ENCODE peak calls at places on chromosomes 2 and 18, in eight cellular contexts. W is AG09319, S is mesothelial cell of epicardium, M is testis, T is colonic mucosa, N is kidney epithelial cell, D is body of pancreas, X is endothelial cell. Q is an unnamed sample.

GRCh38 chr18:10965104-10965503 is 184.3 kb downstream of the PIEZO2 start:
- DNase-seq in W (no peak), S (no peak), M (no peak), T (no peak), N (no peak), D (no peak), X (no peak), Q (no peak)

GRCh38 chr2:164061129-164061746 is 325.4 kb upstream of the FIGN start:
- DNase-seq in W (no peak), S (peak), M (peak), T (peak), N (no peak), D (peak), X (peak), Q (no peak)

GRCh38 chr2:96891591-96892333 is 21.9 kb upstream of the SEMA4C start:
- DNase-seq in W (no peak), S (no peak), M (no peak), T (peak), N (no peak), D (no peak), X (no peak), Q (no peak)

GRCh38 chr18:75875559-75875958 is 448.1 kb upstream of the SMIM21 start:
- DNase-seq in W (no peak), S (no peak), M (no peak), T (no peak), N (no peak), D (no peak), X (no peak), Q (no peak)

GRCh38 chr18:23835076-23835475 is 145.8 kb downstream of the LAMA3 start:
- DNase-seq in W (no peak), S (no peak), M (no peak), T (no peak), N (no peak), D (no peak), X (no peak), Q (peak)

GRCh38 chr2:33529771-33530481 is 53.5 kb downstream of the RASGRP3 start:
- DNase-seq in W (peak), S (no peak), M (no peak), T (no peak), N (peak), D (no peak), X (no peak), Q (no peak)

GRCh38 chr2:33765122-33765521 is 166.0 kb upstream of the FAM98A start:
- DNase-seq in W (no peak), S (no peak), M (no peak), T (no peak), N (no peak), D (no peak), X (peak), Q (no peak)

GRCh38 chr18:26723986-26724385 is 141.5 kb downstream of the AQP4 start:
- DNase-seq in W (no peak), S (no peak), M (no peak), T (no peak), N (no peak), D (no peak), X (no peak), Q (peak)

GRCh38 chr2:183059561-183059960 is 19.0 kb upstream of the DUSP19 start:
- DNase-seq in W (no peak), S (no peak), M (no peak), T (no peak), N (peak), D (no peak), X (no peak), Q (no peak)

GRCh38 chr2:225735844-225736243 is 336.3 kb downstream of the NYAP2 start:
- DNase-seq in W (peak), S (no peak), M (no peak), T (no peak), N (no peak), D (no peak), X (no peak), Q (no peak)

GRCh38 chr2:4673025-4673489 is 969.7 kb downstream of the DCDC2C start:
- DNase-seq in W (no peak), S (no peak), M (peak), T (no peak), N (no peak), D (no peak), X (no peak), Q (no peak)

GRCh38 chr2:150207979-150208378 is 279.5 kb downstream of the RND3 start:
- DNase-seq in W (no peak), S (no peak), M (no peak), T (no peak), N (no peak), D (no peak), X (no peak), Q (no peak)

GRCh38 chr2:146634256-146635068 is 1210.4 kb upstream of the ACVR2A start:
- DNase-seq in W (no peak), S (no peak), M (no peak), T (no peak), N (peak), D (no peak), X (no peak), Q (no peak)

GRCh38 chr2:159249955-159250723 is 36.4 kb downstream of the WDSUB1 start:
- DNase-seq in W (no peak), S (no peak), M (peak), T (peak), N (peak), D (peak), X (no peak), Q (no peak)

GRCh38 chr18:45106331-45106774 is 425.7 kb downstream of the SETBP1 start:
- DNase-seq in W (no peak), S (no peak), M (no peak), T (no peak), N (no peak), D (no peak), X (no peak), Q (no peak)

GRCh38 chr2:78417355-78417754 is 608.1 kb upstream of the REG3G start:
- DNase-seq in W (no peak), S (no peak), M (no peak), T (no peak), N (no peak), D (no peak), X (no peak), Q (no peak)

GRCh38 chr2:45242161-45242741 is 233.0 kb upstream of the SIX2 start:
- DNase-seq in W (no peak), S (no peak), M (no peak), T (no peak), N (no peak), D (peak), X (no peak), Q (no peak)

GRCh38 chr2:144364988-144365738 is 154.8 kb downstream of the ZEB2 start:
- DNase-seq in W (no peak), S (no peak), M (no peak), T (no peak), N (peak), D (no peak), X (no peak), Q (no peak)

GRCh38 chr18:44568343-44568742 is 112.3 kb upstream of the SETBP1 start:
- DNase-seq in W (no peak), S (no peak), M (no peak), T (no peak), N (no peak), D (no peak), X (no peak), Q (no peak)

GRCh38 chr18:23662309-23663263 is at the start of gene ANKRD29:
- DNase-seq in W (no peak), S (peak), M (peak), T (peak), N (no peak), D (peak), X (peak), Q (no peak)

GRCh38 chr2:137383391-137383790 is 580.9 kb upstream of the HNMT start:
- DNase-seq in W (no peak), S (no peak), M (peak), T (no peak), N (no peak), D (no peak), X (no peak), Q (no peak)

GRCh38 chr2:147345246-147345645 is 499.6 kb upstream of the ACVR2A start:
- DNase-seq in W (no peak), S (no peak), M (no peak), T (peak), N (no peak), D (no peak), X (no peak), Q (no peak)

GRCh38 chr2:144943986-144944385 is 424.1 kb upstream of the ZEB2 start:
- DNase-seq in W (no peak), S (no peak), M (no peak), T (no peak), N (no peak), D (no peak), X (no peak), Q (no peak)

GRCh38 chr2:81650048-81650971 is 1345.8 kb upstream of the LRRTM1 start:
- DNase-seq in W (no peak), S (no peak), M (no peak), T (no peak), N (peak), D (no peak), X (no peak), Q (no peak)

GRCh38 chr2:224444011-224444410 is 42.1 kb upstream of the FAM124B start:
- DNase-seq in W (no peak), S (no peak), M (no peak), T (no peak), N (no peak), D (no peak), X (no peak), Q (peak)

GRCh38 chr18:53426656-53427055 is 797.8 kb downstream of the MBD2 start:
- DNase-seq in W (no peak), S (no peak), M (no peak), T (no peak), N (no peak), D (no peak), X (no peak), Q (no peak)

GRCh38 chr2:126658910-126659613 is 3.1 kb downstream of the GYPC start:
- DNase-seq in W (no peak), S (no peak), M (peak), T (peak), N (no peak), D (peak), X (no peak), Q (peak)

GRCh38 chr2:176911-177310 is 86.9 kb downstream of the SH3YL1 start:
- DNase-seq in W (no peak), S (no peak), M (no peak), T (no peak), N (peak), D (no peak), X (no peak), Q (no peak)

GRCh38 chr2:129975016-129975774 is 4.3 kb upstream of the RAB6C start:
- DNase-seq in W (no peak), S (no peak), M (no peak), T (no peak), N (no peak), D (no peak), X (no peak), Q (no peak)

GRCh38 chr2:46873632-46874068 is 42.0 kb downstream of the MCFD2 start:
- DNase-seq in W (peak), S (no peak), M (peak), T (peak), N (peak), D (no peak), X (no peak), Q (peak)

GRCh38 chr2:3422161-3422767 is 42.8 kb downstream of the TRAPPC12 start:
- DNase-seq in W (no peak), S (no peak), M (no peak), T (no peak), N (no peak), D (no peak), X (no peak), Q (no peak)

GRCh38 chr2:226985227-226985946 is 149.5 kb downstream of the RHBDD1 start:
- DNase-seq in W (peak), S (no peak), M (peak), T (peak), N (peak), D (peak), X (peak), Q (no peak)

GRCh38 chr18:43559507-43559906 is 282.2 kb upstream of the SYT4 start:
- DNase-seq in W (no peak), S (no peak), M (no peak), T (no peak), N (no peak), D (no peak), X (no peak), Q (no peak)

GRCh38 chr2:48512071-48512470 is 17.9 kb upstream of the STON1 start:
- DNase-seq in W (no peak), S (no peak), M (no peak), T (no peak), N (no peak), D (no peak), X (no peak), Q (no peak)

GRCh38 chr2:240134956-240135520 is 1.1 kb downstream of the COPS9 start:
- DNase-seq in W (no peak), S (no peak), M (peak), T (no peak), N (no peak), D (no peak), X (no peak), Q (no peak)

GRCh38 chr18:70276416-70277145 is 12.3 kb upstream of the SOCS6 start:
- DNase-seq in W (no peak), S (no peak), M (no peak), T (no peak), N (no peak), D (no peak), X (no peak), Q (no peak)

DNA sequence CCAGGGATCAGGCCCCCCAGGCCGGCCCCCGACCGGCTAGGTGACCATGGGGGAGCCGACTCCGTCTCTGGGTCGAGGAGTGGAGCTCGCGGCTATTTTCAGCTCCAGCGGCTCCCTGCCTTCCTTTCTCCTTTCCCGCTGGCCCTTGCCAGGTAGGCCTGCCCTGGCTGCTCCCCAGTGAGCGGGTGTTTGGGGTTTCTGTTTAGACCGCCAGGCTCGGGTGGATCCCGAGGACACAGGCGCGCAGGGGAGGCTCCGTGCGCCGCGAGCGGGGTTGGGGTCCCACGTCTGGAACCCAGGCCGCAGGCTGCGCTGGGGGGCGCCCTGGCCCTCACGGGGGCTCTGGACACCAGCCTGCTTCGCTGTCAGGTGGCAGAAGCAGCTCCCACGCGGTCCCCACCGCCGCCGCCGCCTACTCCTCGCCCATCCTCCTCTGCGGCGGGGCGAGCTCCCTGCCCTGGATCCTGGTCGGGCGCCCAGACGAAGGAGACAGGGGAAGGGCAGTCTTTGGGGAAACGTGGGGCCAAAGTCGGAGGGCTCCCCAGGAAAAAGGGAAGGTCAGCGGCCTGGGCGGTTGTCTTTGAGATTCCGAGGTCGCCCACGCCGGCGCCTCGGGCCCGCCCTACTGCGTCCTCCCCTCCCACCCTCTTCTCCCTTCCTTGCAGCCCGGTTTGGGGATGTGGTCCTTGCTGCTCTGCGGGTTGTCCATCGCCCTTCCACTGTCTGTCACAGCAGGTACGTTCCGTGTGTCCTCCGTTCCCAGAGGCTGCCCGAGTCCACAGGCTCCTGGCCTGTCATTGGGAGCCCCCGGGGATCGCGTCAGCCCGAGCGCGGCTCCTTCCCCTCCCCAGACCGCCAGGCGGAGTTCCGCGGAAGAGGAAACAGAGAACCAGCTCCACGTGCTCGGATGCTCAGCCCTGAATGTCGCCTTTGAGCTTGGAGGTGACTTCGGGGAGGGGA is 648 bp downstream of the IL1RL2 start:
- DNase-seq in W (no peak), S (no peak), M (peak), T (peak), N (no peak), D (no peak), X (peak), Q (no peak)
- TF ChIP-seq CTCF in W (peak), S (no peak), M (no peak), T (no peak), N (peak), D (no peak), X (no peak), Q (peak)

DNA sequence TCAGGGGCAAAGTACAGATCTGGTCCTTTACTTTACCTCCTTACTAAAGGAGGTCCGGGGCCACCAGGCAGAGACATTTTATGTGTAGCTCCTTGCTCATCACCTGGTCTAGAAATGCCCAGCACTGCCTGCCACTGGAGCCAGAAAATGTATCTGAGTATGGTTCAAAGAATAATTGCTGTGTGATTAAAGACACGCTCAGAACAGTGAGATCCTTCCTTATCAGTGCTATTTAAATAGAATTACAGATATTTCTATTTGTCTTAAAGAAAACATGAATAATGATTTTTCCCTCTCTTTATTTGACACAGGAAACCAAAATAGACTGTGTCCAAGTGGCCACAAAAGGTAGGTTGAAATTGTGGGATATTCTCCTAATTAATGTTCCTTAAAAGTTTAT is 494.8 kb upstream of the RAB12 start:
- DNase-seq in W (no peak), S (no peak), M (no peak), T (no peak), N (no peak), D (no peak), X (no peak), Q (no peak)
- TF ChIP-seq CTCF in W (no peak), S (no peak), M (no peak), T (no peak), N (no peak), D (no peak), X (no peak), Q (no peak)

DNA sequence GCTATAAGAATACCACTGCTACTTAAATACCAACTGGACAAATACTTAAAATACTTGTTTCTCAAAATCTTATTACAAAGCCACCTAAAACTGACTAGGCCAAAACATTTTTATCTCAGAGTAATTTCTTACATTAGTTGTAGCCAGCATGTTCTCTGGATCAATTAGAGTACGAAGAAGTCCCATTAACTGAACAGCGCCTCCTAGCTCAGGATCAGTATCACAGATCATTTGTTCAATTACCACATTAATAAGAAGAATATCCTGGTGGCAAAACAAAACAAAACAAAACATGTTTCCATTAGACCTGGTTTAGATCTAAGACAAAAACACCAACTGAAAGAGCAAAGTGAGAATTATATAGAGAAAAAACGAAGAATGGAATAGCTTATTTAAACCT is 36.0 kb downstream of the PPP4R3B start:
- DNase-seq in W (no peak), S (no peak), M (no peak), T (no peak), N (no peak), D (no peak), X (peak), Q (no peak)
- TF ChIP-seq CTCF in W (no peak), S (no peak), M (no peak), T (no peak), N (peak), D (no peak), X (peak), Q (no peak)

GRCh38 chr2:203396667-203397066 is 68.5 kb downstream of the ABI2 start:
- DNase-seq in W (no peak), S (no peak), M (no peak), T (no peak), N (no peak), D (no peak), X (no peak), Q (no peak)
- TF ChIP-seq CTCF in W (peak), S (peak), M (no peak), T (no peak), N (peak), D (no peak), X (peak), Q (peak)

GRCh38 chr2:7032371-7032770 is 115.2 kb downstream of the RNF144A start:
- DNase-seq in W (no peak), S (no peak), M (no peak), T (no peak), N (no peak), D (no peak), X (no peak), Q (no peak)

GRCh38 chr2:7031424-7032245 is 114.4 kb downstream of the RNF144A start:
- DNase-seq in W (no peak), S (no peak), M (no peak), T (peak), N (peak), D (peak), X (no peak), Q (no peak)

GRCh38 chr2:7035884-7036283 is 118.7 kb downstream of the RNF144A start:
- DNase-seq in W (no peak), S (no peak), M (no peak), T (no peak), N (no peak), D (no peak), X (no peak), Q (no peak)

GRCh38 chr2:7033136-7033960 is 116.1 kb downstream of the RNF144A start:
- DNase-seq in W (no peak), S (no peak), M (no peak), T (no peak), N (no peak), D (no peak), X (no peak), Q (no peak)

DNA sequence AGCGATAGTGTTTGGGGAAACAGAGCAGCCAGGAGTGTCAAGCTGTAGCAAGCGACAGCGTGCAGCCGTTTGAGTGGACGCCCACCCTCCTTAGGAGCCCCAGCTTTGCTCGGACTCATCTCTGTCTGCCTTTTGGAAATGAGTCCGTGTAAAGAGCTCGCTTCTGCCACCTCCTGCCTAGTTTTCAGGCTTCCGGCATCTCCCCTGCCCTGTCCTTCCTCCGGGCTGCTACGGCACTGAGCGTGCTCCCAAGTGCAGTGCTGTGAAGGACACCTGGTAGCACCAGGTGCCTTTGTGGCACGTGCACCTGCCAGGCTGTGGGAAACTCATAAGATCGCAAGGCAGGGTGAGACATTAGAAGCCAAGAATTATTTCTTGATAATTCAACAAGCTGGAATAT is 117.1 kb downstream of the RNF144A start:
- DNase-seq in W (no peak), S (no peak), M (no peak), T (no peak), N (no peak), D (peak), X (no peak), Q (no peak)
- TF ChIP-seq CTCF in W (no peak), S (no peak), M (no peak), T (no peak), N (peak), D (peak), X (no peak), Q (no peak)